ENCODE peak calls at places on chromosomes 1 and 21, in nine cellular contexts. V is stimulated activated CD4-positive, alpha-beta T cell treated with anti-CD3 and anti-CD28 coated beads, Interleukin-1b, Interleukin-23, amount 100 ng/mL, for 24 hours; T is NCI-H1694 treated with DMSO at 0.1 percent for 48 hours; P is hypothalamus; R is EH; F is activated CD8-positive, alpha-beta memory T cell treated with anti-CD3 and anti-CD28 coated beads for 4 hours; X is activated T-helper 1 cell treated with Interleukin-2 at 50 U/mL for 16 hours; W is heart right ventricle; O is NCI-H1105. L is an unnamed sample.

GRCh38 chr1:175129644-175129996 is 62.0 kb downstream of the TNN start:
- DNase-seq in X (no peak), O (no peak), W (no peak), T (no peak), F (no peak), V (no peak), R (no peak), P (no peak), L (no peak)

GRCh38 chr1:231027136-231027925 is 12.7 kb downstream of the FAM89A start:
- DNase-seq in O (no peak), W (no peak), P (no peak), T (no peak), V (no peak), X (no peak), F (no peak), R (no peak), L (no peak)

GRCh38 chr1:109197163-109198042 is 16.3 kb upstream of the SARS1 start:
- DNase-seq in T (no peak), F (no peak), P (no peak), O (no peak), R (peak; percentile 100), W (peak; percentile 19), V (no peak), X (no peak), L (no peak)

GRCh38 chr1:3539707-3540425 is 71.4 kb downstream of the MEGF6 start:
- DNase-seq in P (no peak), T (no peak), R (peak; percentile 66), O (no peak), X (no peak), V (no peak), F (no peak), W (no peak), L (no peak)

GRCh38 chr1:150352883-150353282 is 11.1 kb upstream of the RPRD2 start:
- DNase-seq in V (no peak), T (no peak), P (no peak), R (no peak), O (no peak), W (no peak), F (no peak), X (no peak), L (no peak)

GRCh38 chr1:205438213-205439158 is 16.6 kb upstream of the LEMD1 start:
- DNase-seq in F (no peak), R (peak; percentile 78), W (peak; percentile 84), V (no peak), X (no peak), P (peak; percentile 44), O (peak; percentile 83), T (peak; percentile 8), L (no peak)

GRCh38 chr1:208475449-208475848 is 231.3 kb upstream of the PLXNA2 start:
- DNase-seq in O (no peak), F (no peak), P (no peak), T (no peak), X (no peak), R (peak; percentile 65), V (no peak), W (no peak), L (no peak)

GRCh38 chr1:230707732-230708630 is 5.9 kb downstream of the AGT start:
- DNase-seq in X (no peak), R (no peak), O (no peak), T (no peak), F (no peak), W (no peak), V (no peak), P (no peak), L (no peak)

GRCh38 chr1:95232646-95233320 is 1.2 kb upstream of the RWDD3 start:
- DNase-seq in R (peak; percentile 20), P (no peak), T (no peak), V (no peak), X (no peak), O (no peak), W (no peak), F (no peak), L (no peak)

GRCh38 chr1:9080704-9081291 is 11.4 kb upstream of the SLC2A5 start:
- DNase-seq in T (no peak), F (no peak), O (no peak), X (no peak), R (no peak), W (no peak), P (no peak), V (no peak), L (no peak)

GRCh38 chr1:154186177-154186576 is 5.7 kb downstream of the TPM3 start:
- DNase-seq in W (no peak), F (peak; percentile 33), P (no peak), X (peak; percentile 36), O (peak; percentile 33), R (peak; percentile 60), V (peak; percentile 53), T (peak; percentile 81), L (peak; percentile 63)

GRCh38 chr1:234629026-234629425 is 19.0 kb upstream of the IRF2BP2 start:
- DNase-seq in R (no peak), W (no peak), T (peak; percentile 68), O (no peak), F (no peak), V (no peak), P (no peak), X (no peak), L (no peak)

GRCh38 chr1:27971674-27972073 is 11.9 kb downstream of the XKR8 start:
- DNase-seq in R (peak; percentile 28), T (no peak), O (peak; percentile 78), W (no peak), V (no peak), P (no peak), X (no peak), F (no peak), L (no peak)

GRCh38 chr1:11134352-11135266 is 34.9 kb upstream of the EXOSC10 start:
- DNase-seq in T (no peak), V (no peak), X (no peak), W (no peak), O (no peak), R (peak; percentile 83), F (no peak), P (no peak), L (no peak)

GRCh38 chr1:9161963-9162362 is 33.1 kb upstream of the GPR157 start:
- DNase-seq in V (no peak), P (no peak), W (no peak), R (no peak), O (peak; percentile 37), X (no peak), T (no peak), F (no peak), L (no peak)

GRCh38 chr1:183812686-183813569 is 8.0 kb downstream of the RGL1 start:
- DNase-seq in O (no peak), W (no peak), V (no peak), R (peak; percentile 77), P (no peak), T (no peak), X (no peak), F (no peak), L (no peak)

GRCh38 chr1:51325391-51325790 is 5.0 kb downstream of the TTC39A start:
- DNase-seq in V (no peak), F (no peak), O (no peak), W (no peak), X (no peak), R (no peak), T (no peak), P (no peak), L (no peak)

GRCh38 chr1:178633068-178633467 is 92.0 kb upstream of the RALGPS2 start:
- DNase-seq in F (no peak), T (no peak), X (no peak), R (peak; percentile 94), O (no peak), W (no peak), V (no peak), P (no peak), L (no peak)

GRCh38 chr21:41362605-41363369 is 960 bp downstream of the MX2 start:
- DNase-seq in W (no peak), R (no peak), X (no peak), P (no peak), T (no peak), F (no peak), V (no peak), O (no peak), L (no peak)

GRCh38 chr1:160997323-160998038 is 23.5 kb downstream of the F11R start:
- DNase-seq in P (no peak), X (no peak), F (no peak), V (peak; percentile 25), O (no peak), R (peak; percentile 69), T (peak; percentile 7), W (peak; percentile 45), L (peak; percentile 58)

GRCh38 chr1:5938068-5938740 is 54.0 kb downstream of the NPHP4 start:
- DNase-seq in O (no peak), F (no peak), R (peak; percentile 86), W (no peak), P (no peak), V (no peak), T (no peak), X (no peak), L (no peak)

GRCh38 chr1:207691814-207692213 is 46.9 kb downstream of the CR1L start:
- DNase-seq in F (no peak), R (peak; percentile 49), W (no peak), T (no peak), O (no peak), X (no peak), V (no peak), P (no peak), L (no peak)

GRCh38 chr1:101291562-101292035 is 54.8 kb downstream of the S1PR1 start:
- DNase-seq in R (peak; percentile 85), O (no peak), P (no peak), F (no peak), X (no peak), W (no peak), T (no peak), V (no peak), L (peak; percentile 83)

GRCh38 chr21:21084179-21084578 is 86.0 kb downstream of the NCAM2 start:
- DNase-seq in O (no peak), V (no peak), T (no peak), P (no peak), X (no peak), W (no peak), R (no peak), F (no peak), L (no peak)

GRCh38 chr1:238892612-238893011 is 493.8 kb upstream of the CHRM3 start:
- DNase-seq in T (no peak), W (no peak), X (no peak), V (no peak), R (no peak), F (no peak), P (no peak), O (no peak), L (no peak)

GRCh38 chr1:203173156-203173555 is 2.5 kb downstream of the MYBPH start:
- DNase-seq in T (no peak), F (no peak), X (no peak), R (no peak), P (no peak), V (no peak), O (no peak), W (no peak), L (no peak)

GRCh38 chr1:22500476-22500875 is 48.8 kb downstream of the ZBTB40 start:
- DNase-seq in F (no peak), R (peak; percentile 76), W (peak; percentile 21), V (no peak), T (peak; percentile 68), O (peak; percentile 61), P (no peak), X (no peak), L (no peak)

GRCh38 chr21:17387030-17387617 is 125.7 kb upstream of the CXADR start:
- DNase-seq in P (peak; percentile 42), O (peak; percentile 75), V (peak; percentile 22), X (peak; percentile 9), F (no peak), T (peak; percentile 86), R (peak; percentile 64), W (no peak), L (peak; percentile 41)

GRCh38 chr21:46100426-46100825 is 2.5 kb downstream of the COL6A2 start:
- DNase-seq in X (no peak), V (no peak), P (no peak), R (peak; percentile 88), W (no peak), F (no peak), T (no peak), O (no peak), L (no peak)

GRCh38 chr1:181807251-181807650 is 254.3 kb downstream of the ZNF648 start:
- DNase-seq in V (no peak), R (no peak), T (no peak), O (no peak), X (no peak), W (no peak), P (no peak), F (no peak), L (no peak)

GRCh38 chr21:41435728-41436127 is 9.7 kb downstream of the MX1 start:
- DNase-seq in R (no peak), O (no peak), W (no peak), X (no peak), T (no peak), F (no peak), V (no peak), P (no peak), L (no peak)

L was measured in DND-41.